ENCODE peak calls at places on chromosomes 3 and 15, in nine cellular contexts. One of them, this sample, is unnamed. For H3K27me3 and H3K9me3, the result is how much of the 10 kb centered on the place peaks cover.

GRCh38 chr3:46923559-46924350 is 46.2 kb downstream of the PTH1R start:
- DNase-seq in CD8-positive, alpha-beta memory T cell: peak
- DNase-seq in tibial nerve: no peak
- DNase-seq in Caco-2: peak
- DNase-seq in CD8-positive, alpha-beta T cell: no peak
- DNase-seq in upper lobe of right lung: peak
- DNase-seq in CD4-positive, CD25-positive, alpha-beta regulatory T cell: peak
- DNase-seq in right lobe of liver: peak
- DNase-seq in body of pancreas: no peak
- DNase-seq in this sample: no peak

GRCh38 chr15:42584031-42584765 is 8.8 kb downstream of the STARD9 start:
- DNase-seq in CD8-positive, alpha-beta memory T cell: no peak
- DNase-seq in tibial nerve: no peak
- DNase-seq in Caco-2: no peak
- DNase-seq in CD8-positive, alpha-beta T cell: no peak
- DNase-seq in upper lobe of right lung: no peak
- DNase-seq in CD4-positive, CD25-positive, alpha-beta regulatory T cell: no peak
- DNase-seq in right lobe of liver: no peak
- DNase-seq in body of pancreas: no peak
- DNase-seq in this sample: no peak

GRCh38 chr3:195908439-195909293 is at the start of gene TNK2:
- DNase-seq in CD8-positive, alpha-beta memory T cell: peak
- DNase-seq in tibial nerve: no peak
- DNase-seq in Caco-2: peak
- DNase-seq in CD8-positive, alpha-beta T cell: peak
- DNase-seq in upper lobe of right lung: peak
- DNase-seq in CD4-positive, CD25-positive, alpha-beta regulatory T cell: peak
- DNase-seq in right lobe of liver: no peak
- DNase-seq in body of pancreas: peak
- DNase-seq in this sample: peak

GRCh38 chr3:143119974-143120715 is 574 bp downstream of the CHST2 start:
- DNase-seq in CD8-positive, alpha-beta memory T cell: peak
- DNase-seq in tibial nerve: no peak
- DNase-seq in Caco-2: no peak
- DNase-seq in CD8-positive, alpha-beta T cell: peak
- DNase-seq in upper lobe of right lung: peak
- DNase-seq in CD4-positive, CD25-positive, alpha-beta regulatory T cell: no peak
- DNase-seq in right lobe of liver: peak
- DNase-seq in body of pancreas: no peak
- DNase-seq in this sample: no peak

GRCh38 chr3:173913397-173913796 is 515.9 kb downstream of the NLGN1 start:
- DNase-seq in CD8-positive, alpha-beta memory T cell: no peak
- DNase-seq in tibial nerve: no peak
- DNase-seq in Caco-2: no peak
- DNase-seq in CD8-positive, alpha-beta T cell: no peak
- DNase-seq in upper lobe of right lung: no peak
- DNase-seq in CD4-positive, CD25-positive, alpha-beta regulatory T cell: no peak
- DNase-seq in right lobe of liver: no peak
- DNase-seq in body of pancreas: no peak
- DNase-seq in this sample: no peak

GRCh38 chr3:184248454-184249411 is at the start of gene ALG3:
- DNase-seq in CD8-positive, alpha-beta memory T cell: peak
- DNase-seq in tibial nerve: peak
- DNase-seq in Caco-2: peak
- DNase-seq in CD8-positive, alpha-beta T cell: peak
- DNase-seq in upper lobe of right lung: peak
- DNase-seq in CD4-positive, CD25-positive, alpha-beta regulatory T cell: peak
- DNase-seq in right lobe of liver: peak
- DNase-seq in body of pancreas: peak
- DNase-seq in this sample: peak

GRCh38 chr15:99749386-99749785 is 16.1 kb upstream of the LYSMD4 start:
- DNase-seq in CD8-positive, alpha-beta memory T cell: no peak
- DNase-seq in tibial nerve: no peak
- DNase-seq in Caco-2: no peak
- DNase-seq in CD8-positive, alpha-beta T cell: no peak
- DNase-seq in upper lobe of right lung: no peak
- DNase-seq in CD4-positive, CD25-positive, alpha-beta regulatory T cell: no peak
- DNase-seq in right lobe of liver: peak
- DNase-seq in body of pancreas: no peak
- DNase-seq in this sample: no peak

GRCh38 chr3:102079809-102080197 is 230.5 kb downstream of the NFKBIZ start:
- DNase-seq in CD8-positive, alpha-beta memory T cell: no peak
- DNase-seq in tibial nerve: no peak
- DNase-seq in Caco-2: no peak
- DNase-seq in CD8-positive, alpha-beta T cell: no peak
- DNase-seq in upper lobe of right lung: no peak
- DNase-seq in CD4-positive, CD25-positive, alpha-beta regulatory T cell: no peak
- DNase-seq in right lobe of liver: no peak
- DNase-seq in body of pancreas: no peak
- DNase-seq in this sample: no peak

GRCh38 chr3:105094588-105094987 is 272.1 kb upstream of the ALCAM start:
- DNase-seq in CD8-positive, alpha-beta memory T cell: no peak
- DNase-seq in tibial nerve: no peak
- DNase-seq in Caco-2: no peak
- DNase-seq in CD8-positive, alpha-beta T cell: no peak
- DNase-seq in upper lobe of right lung: no peak
- DNase-seq in CD4-positive, CD25-positive, alpha-beta regulatory T cell: no peak
- DNase-seq in right lobe of liver: no peak
- DNase-seq in body of pancreas: no peak
- DNase-seq in this sample: no peak

GRCh38 chr15:38201714-38202113 is 50.9 kb upstream of the SPRED1 start:
- DNase-seq in CD8-positive, alpha-beta memory T cell: no peak
- DNase-seq in tibial nerve: no peak
- DNase-seq in Caco-2: no peak
- DNase-seq in CD8-positive, alpha-beta T cell: no peak
- DNase-seq in upper lobe of right lung: no peak
- DNase-seq in CD4-positive, CD25-positive, alpha-beta regulatory T cell: no peak
- DNase-seq in right lobe of liver: no peak
- DNase-seq in body of pancreas: no peak
- DNase-seq in this sample: no peak

GRCh38 chr3:53023072-53023823 is 22.6 kb downstream of the SFMBT1 start:
- DNase-seq in CD8-positive, alpha-beta memory T cell: no peak
- DNase-seq in tibial nerve: no peak
- DNase-seq in Caco-2: no peak
- DNase-seq in CD8-positive, alpha-beta T cell: no peak
- DNase-seq in upper lobe of right lung: no peak
- DNase-seq in CD4-positive, CD25-positive, alpha-beta regulatory T cell: no peak
- DNase-seq in right lobe of liver: no peak
- DNase-seq in body of pancreas: no peak
- DNase-seq in this sample: no peak

GRCh38 chr3:65833761-65834505 is 204.8 kb downstream of the MAGI1 start:
- DNase-seq in CD8-positive, alpha-beta memory T cell: no peak
- DNase-seq in tibial nerve: no peak
- DNase-seq in Caco-2: no peak
- DNase-seq in CD8-positive, alpha-beta T cell: no peak
- DNase-seq in upper lobe of right lung: no peak
- DNase-seq in CD4-positive, CD25-positive, alpha-beta regulatory T cell: no peak
- DNase-seq in right lobe of liver: no peak
- DNase-seq in body of pancreas: no peak
- DNase-seq in this sample: no peak

GRCh38 chr15:33132722-33133345 is 61.7 kb downstream of the FMN1 start:
- DNase-seq in CD8-positive, alpha-beta memory T cell: peak
- DNase-seq in tibial nerve: no peak
- DNase-seq in Caco-2: peak
- DNase-seq in CD8-positive, alpha-beta T cell: no peak
- DNase-seq in upper lobe of right lung: no peak
- DNase-seq in CD4-positive, CD25-positive, alpha-beta regulatory T cell: peak
- DNase-seq in right lobe of liver: no peak
- DNase-seq in body of pancreas: peak
- DNase-seq in this sample: peak

GRCh38 chr3:163327086-163327485 is 1751.2 kb downstream of the SI start:
- DNase-seq in CD8-positive, alpha-beta memory T cell: no peak
- DNase-seq in tibial nerve: no peak
- DNase-seq in Caco-2: no peak
- DNase-seq in CD8-positive, alpha-beta T cell: no peak
- DNase-seq in upper lobe of right lung: no peak
- DNase-seq in CD4-positive, CD25-positive, alpha-beta regulatory T cell: no peak
- DNase-seq in right lobe of liver: no peak
- DNase-seq in body of pancreas: no peak
- DNase-seq in this sample: no peak

GRCh38 chr3:10725067-10725466 is 91.0 kb upstream of the SLC6A11 start:
- DNase-seq in CD8-positive, alpha-beta memory T cell: no peak
- DNase-seq in tibial nerve: no peak
- DNase-seq in Caco-2: no peak
- DNase-seq in CD8-positive, alpha-beta T cell: no peak
- DNase-seq in upper lobe of right lung: no peak
- DNase-seq in CD4-positive, CD25-positive, alpha-beta regulatory T cell: no peak
- DNase-seq in right lobe of liver: no peak
- DNase-seq in body of pancreas: no peak
- DNase-seq in this sample: no peak

GRCh38 chr15:68055224-68055705 is 1.1 kb downstream of the PIAS1 start:
- DNase-seq in CD8-positive, alpha-beta memory T cell: peak
- DNase-seq in tibial nerve: peak
- DNase-seq in Caco-2: no peak
- DNase-seq in CD8-positive, alpha-beta T cell: peak
- DNase-seq in upper lobe of right lung: no peak
- DNase-seq in CD4-positive, CD25-positive, alpha-beta regulatory T cell: peak
- DNase-seq in right lobe of liver: no peak
- DNase-seq in body of pancreas: peak
- DNase-seq in this sample: peak

GRCh38 chr15:85475711-85476110 is 95.3 kb downstream of the AKAP13 start:
- DNase-seq in CD8-positive, alpha-beta memory T cell: no peak
- DNase-seq in tibial nerve: no peak
- DNase-seq in Caco-2: no peak
- DNase-seq in CD8-positive, alpha-beta T cell: no peak
- DNase-seq in upper lobe of right lung: no peak
- DNase-seq in CD4-positive, CD25-positive, alpha-beta regulatory T cell: no peak
- DNase-seq in right lobe of liver: no peak
- DNase-seq in body of pancreas: no peak
- DNase-seq in this sample: no peak

GRCh38 chr3:123244128-123244527 is 42.4 kb downstream of the SEC22A start:
- DNase-seq in CD8-positive, alpha-beta memory T cell: peak
- DNase-seq in tibial nerve: no peak
- DNase-seq in Caco-2: no peak
- DNase-seq in CD8-positive, alpha-beta T cell: no peak
- DNase-seq in upper lobe of right lung: no peak
- DNase-seq in CD4-positive, CD25-positive, alpha-beta regulatory T cell: no peak
- DNase-seq in right lobe of liver: no peak
- DNase-seq in body of pancreas: peak
- DNase-seq in this sample: peak

GRCh38 chr15:60326824-60327654 is 70.7 kb downstream of the ANXA2 start:
- DNase-seq in CD8-positive, alpha-beta memory T cell: peak
- DNase-seq in tibial nerve: peak
- DNase-seq in Caco-2: peak
- DNase-seq in CD8-positive, alpha-beta T cell: peak
- DNase-seq in upper lobe of right lung: no peak
- DNase-seq in CD4-positive, CD25-positive, alpha-beta regulatory T cell: peak
- DNase-seq in right lobe of liver: no peak
- DNase-seq in body of pancreas: peak
- DNase-seq in this sample: no peak

GRCh38 chr15:36888018-36888992 is 212.0 kb downstream of the MEIS2 start:
- DNase-seq in CD8-positive, alpha-beta memory T cell: no peak
- DNase-seq in tibial nerve: no peak
- DNase-seq in Caco-2: no peak
- DNase-seq in CD8-positive, alpha-beta T cell: no peak
- DNase-seq in upper lobe of right lung: no peak
- DNase-seq in CD4-positive, CD25-positive, alpha-beta regulatory T cell: no peak
- DNase-seq in right lobe of liver: no peak
- DNase-seq in body of pancreas: no peak
- DNase-seq in this sample: no peak

GRCh38 chr15:74374648-74375302 is 7.3 kb upstream of the CYP11A1 start:
- DNase-seq in CD8-positive, alpha-beta memory T cell: no peak
- DNase-seq in tibial nerve: no peak
- DNase-seq in Caco-2: no peak
- DNase-seq in CD8-positive, alpha-beta T cell: no peak
- DNase-seq in upper lobe of right lung: no peak
- DNase-seq in CD4-positive, CD25-positive, alpha-beta regulatory T cell: no peak
- DNase-seq in right lobe of liver: no peak
- DNase-seq in body of pancreas: no peak
- DNase-seq in this sample: no peak
- H3K4me3 ChIP-seq in CD8-positive, alpha-beta memory T cell: peak
- H3K4me3 ChIP-seq in tibial nerve: peak
- H3K4me3 ChIP-seq in Caco-2: peak
- H3K4me3 ChIP-seq in CD8-positive, alpha-beta T cell: peak
- H3K4me3 ChIP-seq in upper lobe of right lung: peak
- H3K4me3 ChIP-seq in CD4-positive, CD25-positive, alpha-beta regulatory T cell: peak
- H3K4me3 ChIP-seq in right lobe of liver: peak
- H3K4me3 ChIP-seq in body of pancreas: no peak
- H3K4me3 ChIP-seq in this sample: peak

DNA sequence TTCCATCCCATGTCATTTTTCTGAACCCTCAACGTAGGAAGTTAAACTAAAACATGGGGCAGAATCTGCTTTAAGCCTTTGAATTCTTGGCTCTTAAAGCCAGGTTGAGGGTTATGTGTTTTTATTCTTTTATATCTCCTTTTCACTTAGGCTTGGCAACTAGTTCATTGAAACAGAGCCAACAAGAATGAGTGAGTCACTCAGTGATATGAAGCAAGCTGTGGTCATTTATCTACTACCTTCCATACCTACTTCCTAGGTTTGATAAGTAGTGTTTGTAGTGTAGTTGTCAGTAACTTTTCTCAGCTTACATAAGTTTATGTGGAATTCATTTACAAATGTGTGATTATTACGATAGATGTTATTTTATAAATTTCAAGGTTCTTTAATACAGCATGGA is 67.4 kb downstream of the SNRPN start:
- DNase-seq in CD8-positive, alpha-beta memory T cell: no peak
- DNase-seq in tibial nerve: no peak
- DNase-seq in Caco-2: no peak
- DNase-seq in CD8-positive, alpha-beta T cell: no peak
- DNase-seq in upper lobe of right lung: no peak
- DNase-seq in CD4-positive, CD25-positive, alpha-beta regulatory T cell: no peak
- DNase-seq in right lobe of liver: no peak
- DNase-seq in body of pancreas: no peak
- DNase-seq in this sample: no peak
- H3K27me3 ChIP-seq in CD8-positive, alpha-beta memory T cell: under half
- H3K27me3 ChIP-seq in tibial nerve: under half
- H3K27me3 ChIP-seq in Caco-2: under half
- H3K27me3 ChIP-seq in CD8-positive, alpha-beta T cell: under half
- H3K27me3 ChIP-seq in upper lobe of right lung: under half
- H3K27me3 ChIP-seq in CD4-positive, CD25-positive, alpha-beta regulatory T cell: under half
- H3K27me3 ChIP-seq in right lobe of liver: under half
- H3K27me3 ChIP-seq in body of pancreas: under half
- H3K27me3 ChIP-seq in this sample: under half

GRCh38 chr3:177452487-177452886 is 255.2 kb upstream of the TBL1XR1 start:
- DNase-seq in CD8-positive, alpha-beta memory T cell: no peak
- DNase-seq in tibial nerve: no peak
- DNase-seq in Caco-2: no peak
- DNase-seq in CD8-positive, alpha-beta T cell: no peak
- DNase-seq in upper lobe of right lung: no peak
- DNase-seq in CD4-positive, CD25-positive, alpha-beta regulatory T cell: no peak
- DNase-seq in right lobe of liver: no peak
- DNase-seq in body of pancreas: no peak
- DNase-seq in this sample: no peak
- H3K9me3 ChIP-seq in CD8-positive, alpha-beta memory T cell: under half
- H3K9me3 ChIP-seq in tibial nerve: under half
- H3K9me3 ChIP-seq in Caco-2: under half
- H3K9me3 ChIP-seq in CD8-positive, alpha-beta T cell: under half
- H3K9me3 ChIP-seq in upper lobe of right lung: under half
- H3K9me3 ChIP-seq in CD4-positive, CD25-positive, alpha-beta regulatory T cell: under half
- H3K9me3 ChIP-seq in right lobe of liver: under half
- H3K9me3 ChIP-seq in body of pancreas: under half
- H3K9me3 ChIP-seq in this sample: under half

DNA sequence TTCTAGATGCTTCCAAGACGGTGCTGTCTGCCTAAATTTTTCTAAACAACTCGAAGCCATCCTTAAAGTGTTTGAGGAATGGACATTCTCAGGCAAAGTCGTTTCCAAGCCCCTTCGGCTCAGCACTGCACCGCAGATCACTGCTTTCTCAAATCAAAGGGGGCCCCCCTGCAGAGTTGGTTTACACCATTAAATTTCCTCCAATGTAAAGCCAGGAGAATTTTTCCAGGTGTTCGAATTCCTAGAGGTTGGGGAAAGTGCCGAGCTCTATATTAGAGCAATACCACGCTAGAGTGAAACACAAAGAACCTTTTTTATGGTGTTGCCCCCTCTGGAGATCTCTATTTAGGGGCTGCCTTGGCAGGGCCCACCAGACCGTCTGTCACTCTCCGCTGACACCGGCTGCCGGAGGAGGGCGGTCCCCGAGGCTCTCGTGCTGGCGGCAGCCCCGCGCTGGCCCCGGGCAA is 277.9 kb upstream of the NR2F2 start:
- DNase-seq in CD8-positive, alpha-beta memory T cell: no peak
- DNase-seq in tibial nerve: no peak
- DNase-seq in Caco-2: no peak
- DNase-seq in CD8-positive, alpha-beta T cell: no peak
- DNase-seq in upper lobe of right lung: no peak
- DNase-seq in CD4-positive, CD25-positive, alpha-beta regulatory T cell: no peak
- DNase-seq in right lobe of liver: no peak
- DNase-seq in body of pancreas: no peak
- DNase-seq in this sample: no peak
- H3K4me3 ChIP-seq in CD8-positive, alpha-beta memory T cell: no peak
- H3K4me3 ChIP-seq in tibial nerve: peak
- H3K4me3 ChIP-seq in Caco-2: no peak
- H3K4me3 ChIP-seq in CD8-positive, alpha-beta T cell: no peak
- H3K4me3 ChIP-seq in upper lobe of right lung: peak
- H3K4me3 ChIP-seq in CD4-positive, CD25-positive, alpha-beta regulatory T cell: no peak
- H3K4me3 ChIP-seq in right lobe of liver: peak
- H3K4me3 ChIP-seq in body of pancreas: no peak
- H3K4me3 ChIP-seq in this sample: no peak